ENCODE peak calls at places on chromosomes 7 and 10, in eight cellular contexts. X is CD8-positive, alpha-beta T cell; S is AG10803; N is AG04450; G is fibroblast of lung; E is ovary; K is fibroblast of pulmonary artery; J is DND-41. Q is an unnamed sample.

GRCh38 chr10:98323221-98324164 is 55.5 kb upstream of the LOXL4 start:
- DNase-seq in X (no peak), S (peak; percentile 99), N (peak; percentile 87), G (peak; percentile 94), E (no peak), K (peak; percentile 77), J (no peak), Q (peak; percentile 37)

GRCh38 chr10:10587744-10588393 is 429.8 kb upstream of the CELF2 start:
- DNase-seq in X (no peak), S (no peak), N (no peak), G (no peak), E (no peak), K (no peak), J (no peak), Q (no peak)

GRCh38 chr10:130934333-130935035 is 377.0 kb downstream of the TCERG1L start:
- DNase-seq in X (no peak), S (no peak), N (no peak), G (no peak), E (peak; percentile 28), K (no peak), J (no peak), Q (no peak)

GRCh38 chr10:34689053-34689452 is 126.0 kb downstream of the PARD3 start:
- DNase-seq in X (no peak), S (peak; percentile 71), N (no peak), G (peak; percentile 73), E (no peak), K (peak; percentile 75), J (no peak), Q (peak; percentile 64)

GRCh38 chr7:2920956-2921708 is 77.0 kb upstream of the GNA12 start:
- DNase-seq in X (no peak), S (no peak), N (no peak), G (no peak), E (no peak), K (no peak), J (no peak), Q (no peak)

GRCh38 chr7:117873056-117873932 is at the start of gene CTTNBP2:
- DNase-seq in X (no peak), S (peak; percentile 38), N (no peak), G (peak; percentile 64), E (peak; percentile 57), K (peak; percentile 44), J (no peak), Q (peak; percentile 36)

GRCh38 chr10:133164816-133165555 is 5.0 kb downstream of the KNDC1 start:
- DNase-seq in X (no peak), S (no peak), N (no peak), G (no peak), E (no peak), K (no peak), J (no peak), Q (no peak)

GRCh38 chr7:38222481-38223096 is 44.5 kb downstream of the STARD3NL start:
- DNase-seq in X (peak; percentile 43), S (peak; percentile 62), N (peak; percentile 32), G (peak; percentile 72), E (no peak), K (peak; percentile 79), J (peak; percentile 39), Q (peak; percentile 61)

GRCh38 chr7:44748948-44749731 is 493 bp downstream of the ZMIZ2 start:
- DNase-seq in X (peak; percentile 30), S (no peak), N (no peak), G (no peak), E (no peak), K (no peak), J (peak; percentile 17), Q (no peak)

GRCh38 chr10:73838827-73839226 is 27.4 kb upstream of the NDST2 start:
- DNase-seq in X (no peak), S (no peak), N (no peak), G (peak; percentile 52), E (no peak), K (peak; percentile 11), J (no peak), Q (no peak)

GRCh38 chr7:100191775-100192174 is 14.1 kb downstream of the STAG3 start:
- DNase-seq in X (no peak), S (peak; percentile 66), N (peak; percentile 18), G (peak; percentile 34), E (no peak), K (peak; percentile 73), J (no peak), Q (no peak)

GRCh38 chr10:12679636-12680035 is 321.9 kb downstream of the CCDC3 start:
- DNase-seq in X (no peak), S (no peak), N (no peak), G (no peak), E (no peak), K (no peak), J (no peak), Q (no peak)

GRCh38 chr7:94188350-94188749 is 184.2 kb upstream of the BET1 start:
- DNase-seq in X (no peak), S (peak; percentile 13), N (no peak), G (peak; percentile 40), E (no peak), K (peak; percentile 87), J (no peak), Q (no peak)

GRCh38 chr10:69732147-69732825 is 69.4 kb upstream of the COL13A1 start:
- DNase-seq in X (no peak), S (no peak), N (no peak), G (no peak), E (no peak), K (no peak), J (no peak), Q (no peak)

GRCh38 chr10:76309744-76310441 is 878.5 kb downstream of the LRMDA start:
- DNase-seq in X (no peak), S (peak; percentile 85), N (no peak), G (peak; percentile 11), E (no peak), K (peak; percentile 57), J (no peak), Q (peak; percentile 77)

GRCh38 chr7:10022480-10022879 is 951.2 kb upstream of the PHF14 start:
- DNase-seq in X (no peak), S (no peak), N (no peak), G (no peak), E (no peak), K (no peak), J (no peak), Q (no peak)

DNA sequence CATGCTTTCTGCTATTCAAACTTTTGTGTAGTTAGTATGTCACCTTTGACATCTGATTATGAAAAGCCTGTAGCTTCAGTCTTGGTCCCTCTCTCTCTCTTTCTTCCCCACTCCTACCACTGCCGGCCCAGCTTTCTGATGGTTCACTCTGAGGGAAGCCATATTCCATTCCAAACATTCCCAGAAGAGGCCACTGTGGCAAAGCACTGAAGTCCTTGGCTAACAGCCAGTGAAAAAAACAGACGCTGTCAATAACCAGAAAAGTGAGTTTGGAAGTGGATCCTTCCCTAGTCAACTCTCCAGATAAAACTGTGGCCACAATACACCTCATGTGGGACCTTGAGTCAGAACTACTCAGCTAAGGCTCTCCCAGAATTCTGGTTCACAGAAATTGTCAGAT is 950.7 kb upstream of the PHF14 start:
- DNase-seq in X (no peak), S (no peak), N (no peak), G (peak; percentile 6), E (no peak), K (peak; percentile 1), J (no peak), Q (no peak)
- TF ChIP-seq CTCF in X (no peak), S (no peak), N (no peak), G (no peak), E (no peak), K (no peak), J (no peak), Q (no peak)

GRCh38 chr7:142409471-142409870 is 151.6 kb upstream of the PRSS58 start:
- DNase-seq in X (no peak), S (no peak), N (no peak), G (no peak), E (no peak), K (no peak), J (no peak), Q (no peak)

GRCh38 chr7:142412551-142413193 is 154.8 kb upstream of the PRSS58 start:
- DNase-seq in X (peak; percentile 22), S (peak; percentile 64), N (no peak), G (peak; percentile 56), E (no peak), K (peak; percentile 61), J (peak; percentile 71), Q (peak; percentile 32)

GRCh38 chr7:142405122-142405765 is 147.4 kb upstream of the PRSS58 start:
- DNase-seq in X (no peak), S (peak; percentile 79), N (no peak), G (no peak), E (no peak), K (no peak), J (no peak), Q (no peak)

GRCh38 chr7:142408794-142409193 is 150.9 kb upstream of the PRSS58 start:
- DNase-seq in X (no peak), S (no peak), N (no peak), G (no peak), E (no peak), K (no peak), J (no peak), Q (no peak)

GRCh38 chr7:142407939-142408573 is 150.2 kb upstream of the PRSS58 start:
- DNase-seq in X (no peak), S (no peak), N (no peak), G (peak; percentile 40), E (no peak), K (peak; percentile 18), J (peak; percentile 42), Q (no peak)
- H3K4me3 ChIP-seq in X (no peak overlapping the region), S (peak overlapping the region; percentile 32), N (peak overlapping the region; percentile 1), G (peak overlapping the region; percentile 33), E (no peak overlapping the region), K (peak overlapping the region; percentile 32), J (no peak overlapping the region), Q (no peak overlapping the region)

GRCh38 chr10:63901916-63902315 is 380.7 kb downstream of the REEP3 start:
- DNase-seq in X (no peak), S (peak; percentile 72), N (no peak), G (no peak), E (no peak), K (peak; percentile 11), J (no peak), Q (no peak)

GRCh38 chr10:63896992-63897391 is 375.8 kb downstream of the REEP3 start:
- DNase-seq in X (no peak), S (no peak), N (no peak), G (no peak), E (no peak), K (no peak), J (no peak), Q (no peak)

DNA sequence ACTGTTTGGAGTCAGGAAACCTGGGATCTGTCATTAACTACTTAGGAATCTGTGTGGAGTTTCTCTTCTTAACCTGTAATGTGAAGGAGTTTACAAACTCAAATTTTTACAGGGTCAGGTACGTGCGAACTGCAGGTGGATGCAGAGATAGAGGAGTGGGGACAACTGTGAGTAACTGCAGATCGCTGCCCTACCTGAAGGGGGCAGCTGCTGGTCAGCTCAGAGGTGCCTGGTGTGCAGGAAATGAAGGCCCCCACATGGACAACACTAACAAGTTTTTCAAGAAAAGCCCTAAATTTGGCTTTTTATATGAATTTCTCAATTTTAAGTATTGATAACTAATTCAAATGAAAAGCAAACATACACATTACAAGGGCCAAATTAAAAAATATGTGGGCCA is 380.0 kb downstream of the REEP3 start:
- DNase-seq in X (no peak), S (no peak), N (no peak), G (no peak), E (no peak), K (no peak), J (no peak), Q (no peak)
- TF ChIP-seq CTCF in X (no peak), S (peak; percentile 36), N (no peak), G (peak; percentile 15), E (no peak), K (peak; percentile 31), J (peak; percentile 41), Q (no peak)

GRCh38 chr10:62081322-62081945 is 179.9 kb downstream of the ARID5B start:
- DNase-seq in X (no peak), S (peak; percentile 63), N (no peak), G (peak; percentile 66), E (no peak), K (peak; percentile 47), J (no peak), Q (no peak)
- H3K4me3 ChIP-seq in X (no peak overlapping the region), S (no peak overlapping the region), N (peak overlapping the region; percentile 5), G (no peak overlapping the region), E (no peak overlapping the region), K (no peak overlapping the region), J (no peak overlapping the region), Q (no peak overlapping the region)